ENCODE peak calls at places on chromosome 15, in seven cellular contexts. One of them, this sample, is unnamed.
A peak's percentile ranks its signal among the peaks of the same experiment; 100 is the strongest.

GRCh38 chr15:69468241-69469121 is 15.9 kb downstream of the RPLP1 start:
- DNase-seq in HCT116: no peak
- DNase-seq in CD4-positive, CD25-positive, alpha-beta regulatory T cell: peak; percentile 79
- DNase-seq in psoas muscle: no peak
- DNase-seq in left ventricle myocardium inferior: no peak
- DNase-seq in PC-3: peak; percentile 93
- DNase-seq in tibial nerve: no peak
- DNase-seq in this sample: no peak

GRCh38 chr15:65101418-65101890 is 13.5 kb downstream of the UBAP1L start:
- DNase-seq in HCT116: peak; percentile 22
- DNase-seq in tibial nerve: peak; percentile 76
- DNase-seq in psoas muscle: peak; percentile 70
- DNase-seq in PC-3: peak; percentile 53
- DNase-seq in left ventricle myocardium inferior: peak; percentile 58
- DNase-seq in CD4-positive, CD25-positive, alpha-beta regulatory T cell: peak; percentile 8
- DNase-seq in this sample: peak; percentile 80

GRCh38 chr15:95174880-95175279 is 943.5 kb downstream of the MCTP2 start:
- DNase-seq in psoas muscle: no peak
- DNase-seq in PC-3: peak; percentile 43
- DNase-seq in HCT116: no peak
- DNase-seq in tibial nerve: peak; percentile 29
- DNase-seq in CD4-positive, CD25-positive, alpha-beta regulatory T cell: no peak
- DNase-seq in left ventricle myocardium inferior: no peak
- DNase-seq in this sample: no peak

GRCh38 chr15:44775923-44776322 is 39.6 kb downstream of the TRIM69 start:
- DNase-seq in psoas muscle: no peak
- DNase-seq in HCT116: no peak
- DNase-seq in PC-3: no peak
- DNase-seq in CD4-positive, CD25-positive, alpha-beta regulatory T cell: no peak
- DNase-seq in left ventricle myocardium inferior: no peak
- DNase-seq in tibial nerve: no peak
- DNase-seq in this sample: peak; percentile 74

GRCh38 chr15:82548700-82549099 is 8.4 kb upstream of the RPS17 start:
- DNase-seq in PC-3: no peak
- DNase-seq in tibial nerve: no peak
- DNase-seq in CD4-positive, CD25-positive, alpha-beta regulatory T cell: no peak
- DNase-seq in HCT116: no peak
- DNase-seq in left ventricle myocardium inferior: no peak
- DNase-seq in psoas muscle: no peak
- DNase-seq in this sample: no peak

GRCh38 chr15:95439812-95440380 is 890.6 kb upstream of the NR2F2 start:
- DNase-seq in psoas muscle: no peak
- DNase-seq in CD4-positive, CD25-positive, alpha-beta regulatory T cell: no peak
- DNase-seq in left ventricle myocardium inferior: no peak
- DNase-seq in PC-3: no peak
- DNase-seq in tibial nerve: no peak
- DNase-seq in HCT116: no peak
- DNase-seq in this sample: no peak

GRCh38 chr15:70480196-70480856 is 283.0 kb downstream of the UACA start:
- DNase-seq in left ventricle myocardium inferior: no peak
- DNase-seq in PC-3: no peak
- DNase-seq in HCT116: no peak
- DNase-seq in CD4-positive, CD25-positive, alpha-beta regulatory T cell: no peak
- DNase-seq in tibial nerve: no peak
- DNase-seq in psoas muscle: no peak
- DNase-seq in this sample: no peak

GRCh38 chr15:88699861-88700260 is 61.0 kb downstream of the ISG20 start:
- DNase-seq in tibial nerve: no peak
- DNase-seq in psoas muscle: no peak
- DNase-seq in CD4-positive, CD25-positive, alpha-beta regulatory T cell: no peak
- DNase-seq in HCT116: no peak
- DNase-seq in left ventricle myocardium inferior: no peak
- DNase-seq in PC-3: no peak
- DNase-seq in this sample: no peak

GRCh38 chr15:77069521-77070121 is 1.3 kb downstream of the TSPAN3 start:
- DNase-seq in psoas muscle: no peak
- DNase-seq in tibial nerve: no peak
- DNase-seq in HCT116: no peak
- DNase-seq in PC-3: peak; percentile 53
- DNase-seq in left ventricle myocardium inferior: no peak
- DNase-seq in CD4-positive, CD25-positive, alpha-beta regulatory T cell: no peak
- DNase-seq in this sample: peak; percentile 26

GRCh38 chr15:47504624-47505256 is 212.6 kb upstream of the SEMA6D start:
- DNase-seq in CD4-positive, CD25-positive, alpha-beta regulatory T cell: no peak
- DNase-seq in left ventricle myocardium inferior: no peak
- DNase-seq in HCT116: no peak
- DNase-seq in tibial nerve: no peak
- DNase-seq in PC-3: no peak
- DNase-seq in psoas muscle: no peak
- DNase-seq in this sample: no peak

GRCh38 chr15:88126695-88127476 is 129.7 kb downstream of the NTRK3 start:
- DNase-seq in tibial nerve: no peak
- DNase-seq in psoas muscle: no peak
- DNase-seq in CD4-positive, CD25-positive, alpha-beta regulatory T cell: no peak
- DNase-seq in PC-3: no peak
- DNase-seq in HCT116: no peak
- DNase-seq in left ventricle myocardium inferior: no peak
- DNase-seq in this sample: no peak

GRCh38 chr15:93716615-93717221 is 514.6 kb upstream of the MCTP2 start:
- DNase-seq in tibial nerve: no peak
- DNase-seq in left ventricle myocardium inferior: no peak
- DNase-seq in HCT116: no peak
- DNase-seq in CD4-positive, CD25-positive, alpha-beta regulatory T cell: no peak
- DNase-seq in PC-3: no peak
- DNase-seq in psoas muscle: no peak
- DNase-seq in this sample: peak; percentile 20

GRCh38 chr15:77096541-77096940 is 25.6 kb upstream of the TSPAN3 start:
- DNase-seq in HCT116: no peak
- DNase-seq in left ventricle myocardium inferior: no peak
- DNase-seq in CD4-positive, CD25-positive, alpha-beta regulatory T cell: no peak
- DNase-seq in PC-3: no peak
- DNase-seq in tibial nerve: no peak
- DNase-seq in psoas muscle: no peak
- DNase-seq in this sample: no peak

GRCh38 chr15:44713006-44713966 is 2.0 kb downstream of the B2M start:
- DNase-seq in tibial nerve: no peak
- DNase-seq in PC-3: peak; percentile 70
- DNase-seq in HCT116: no peak
- DNase-seq in CD4-positive, CD25-positive, alpha-beta regulatory T cell: no peak
- DNase-seq in psoas muscle: no peak
- DNase-seq in left ventricle myocardium inferior: no peak
- DNase-seq in this sample: peak; percentile 69

GRCh38 chr15:39474657-39475056 is 106.2 kb upstream of the THBS1 start:
- DNase-seq in CD4-positive, CD25-positive, alpha-beta regulatory T cell: no peak
- DNase-seq in PC-3: no peak
- DNase-seq in tibial nerve: no peak
- DNase-seq in HCT116: no peak
- DNase-seq in psoas muscle: no peak
- DNase-seq in left ventricle myocardium inferior: no peak
- DNase-seq in this sample: no peak

GRCh38 chr15:39145854-39146253 is 435.0 kb upstream of the THBS1 start:
- DNase-seq in tibial nerve: no peak
- DNase-seq in left ventricle myocardium inferior: no peak
- DNase-seq in HCT116: no peak
- DNase-seq in PC-3: peak; percentile 73
- DNase-seq in psoas muscle: no peak
- DNase-seq in CD4-positive, CD25-positive, alpha-beta regulatory T cell: no peak
- DNase-seq in this sample: no peak

GRCh38 chr15:29044506-29044905 is 158.7 kb downstream of the APBA2 start:
- DNase-seq in psoas muscle: no peak
- DNase-seq in tibial nerve: no peak
- DNase-seq in left ventricle myocardium inferior: no peak
- DNase-seq in HCT116: no peak
- DNase-seq in PC-3: no peak
- DNase-seq in CD4-positive, CD25-positive, alpha-beta regulatory T cell: no peak
- DNase-seq in this sample: no peak

GRCh38 chr15:52054381-52054780 is 35.4 kb downstream of the MAPK6 start:
- DNase-seq in psoas muscle: no peak
- DNase-seq in CD4-positive, CD25-positive, alpha-beta regulatory T cell: no peak
- DNase-seq in HCT116: no peak
- DNase-seq in PC-3: peak; percentile 70
- DNase-seq in left ventricle myocardium inferior: no peak
- DNase-seq in tibial nerve: no peak
- DNase-seq in this sample: no peak

GRCh38 chr15:45522931-45523331 is 376 bp upstream of the SLC30A4 start:
- DNase-seq in psoas muscle: no peak
- DNase-seq in PC-3: peak; percentile 9
- DNase-seq in left ventricle myocardium inferior: no peak
- DNase-seq in tibial nerve: peak; percentile 22
- DNase-seq in CD4-positive, CD25-positive, alpha-beta regulatory T cell: no peak
- DNase-seq in HCT116: no peak
- DNase-seq in this sample: peak; percentile 19

GRCh38 chr15:73901126-73901810 is 25.0 kb upstream of the LOXL1 start:
- DNase-seq in tibial nerve: no peak
- DNase-seq in HCT116: no peak
- DNase-seq in left ventricle myocardium inferior: no peak
- DNase-seq in PC-3: peak; percentile 72
- DNase-seq in CD4-positive, CD25-positive, alpha-beta regulatory T cell: no peak
- DNase-seq in psoas muscle: no peak
- DNase-seq in this sample: no peak

GRCh38 chr15:49223536-49224274 is 53.7 kb downstream of the GALK2 start:
- DNase-seq in CD4-positive, CD25-positive, alpha-beta regulatory T cell: no peak
- DNase-seq in PC-3: no peak
- DNase-seq in HCT116: no peak
- DNase-seq in psoas muscle: no peak
- DNase-seq in left ventricle myocardium inferior: no peak
- DNase-seq in tibial nerve: no peak
- DNase-seq in this sample: peak; percentile 67

GRCh38 chr15:67777773-67778172 is 47.5 kb upstream of the SKOR1 start:
- DNase-seq in tibial nerve: no peak
- DNase-seq in psoas muscle: no peak
- DNase-seq in PC-3: no peak
- DNase-seq in left ventricle myocardium inferior: no peak
- DNase-seq in CD4-positive, CD25-positive, alpha-beta regulatory T cell: no peak
- DNase-seq in HCT116: no peak
- DNase-seq in this sample: no peak
- H3K4me1 ChIP-seq in tibial nerve: no peaks in the 10 kb centered on the region
- H3K4me1 ChIP-seq in psoas muscle: no peaks in the 10 kb centered on the region
- H3K4me1 ChIP-seq in PC-3: peaks cover 9% of the 10 kb centered on the region
- H3K4me1 ChIP-seq in left ventricle myocardium inferior: no peaks in the 10 kb centered on the region
- H3K4me1 ChIP-seq in CD4-positive, CD25-positive, alpha-beta regulatory T cell: no peaks in the 10 kb centered on the region
- H3K4me1 ChIP-seq in HCT116: no peaks in the 10 kb centered on the region
- H3K4me1 ChIP-seq in this sample: peaks cover 14% of the 10 kb centered on the region

GRCh38 chr15:63491979-63492378 is 12.4 kb upstream of the USP3 start:
- DNase-seq in tibial nerve: no peak
- DNase-seq in left ventricle myocardium inferior: no peak
- DNase-seq in psoas muscle: no peak
- DNase-seq in CD4-positive, CD25-positive, alpha-beta regulatory T cell: no peak
- DNase-seq in PC-3: no peak
- DNase-seq in HCT116: no peak
- DNase-seq in this sample: no peak
- H3K4me1 ChIP-seq in tibial nerve: no peaks in the 10 kb centered on the region
- H3K4me1 ChIP-seq in left ventricle myocardium inferior: peaks cover 4% of the 10 kb centered on the region
- H3K4me1 ChIP-seq in psoas muscle: no peaks in the 10 kb centered on the region
- H3K4me1 ChIP-seq in CD4-positive, CD25-positive, alpha-beta regulatory T cell: peaks cover 34% of the 10 kb centered on the region
- H3K4me1 ChIP-seq in PC-3: peaks cover 49% of the 10 kb centered on the region
- H3K4me1 ChIP-seq in HCT116: peaks cover 20% of the 10 kb centered on the region
- H3K4me1 ChIP-seq in this sample: peaks cover 10% of the 10 kb centered on the region

GRCh38 chr15:78212546-78213424 is 21.6 kb downstream of the ACSBG1 start:
- DNase-seq in PC-3: peak; percentile 87
- DNase-seq in CD4-positive, CD25-positive, alpha-beta regulatory T cell: no peak
- DNase-seq in HCT116: peak; percentile 41
- DNase-seq in left ventricle myocardium inferior: peak; percentile 64
- DNase-seq in tibial nerve: no peak
- DNase-seq in psoas muscle: peak; percentile 82
- DNase-seq in this sample: peak; percentile 81
- H3K4me1 ChIP-seq in PC-3: peaks cover 74% of the 10 kb centered on the region
- H3K4me1 ChIP-seq in CD4-positive, CD25-positive, alpha-beta regulatory T cell: no peaks in the 10 kb centered on the region
- H3K4me1 ChIP-seq in HCT116: peaks cover 80% of the 10 kb centered on the region
- H3K4me1 ChIP-seq in left ventricle myocardium inferior: peaks cover 68% of the 10 kb centered on the region
- H3K4me1 ChIP-seq in tibial nerve: no peaks in the 10 kb centered on the region
- H3K4me1 ChIP-seq in psoas muscle: peaks cover 53% of the 10 kb centered on the region
- H3K4me1 ChIP-seq in this sample: no peaks in the 10 kb centered on the region

GRCh38 chr15:101189708-101190107 is 62.1 kb downstream of the CHSY1 start:
- DNase-seq in left ventricle myocardium inferior: no peak
- DNase-seq in psoas muscle: no peak
- DNase-seq in HCT116: no peak
- DNase-seq in PC-3: no peak
- DNase-seq in tibial nerve: no peak
- DNase-seq in CD4-positive, CD25-positive, alpha-beta regulatory T cell: no peak
- DNase-seq in this sample: no peak

GRCh38 chr15:101187820-101188516 is 63.9 kb downstream of the CHSY1 start:
- DNase-seq in CD4-positive, CD25-positive, alpha-beta regulatory T cell: no peak
- DNase-seq in PC-3: no peak
- DNase-seq in psoas muscle: no peak
- DNase-seq in tibial nerve: no peak
- DNase-seq in left ventricle myocardium inferior: no peak
- DNase-seq in HCT116: no peak
- DNase-seq in this sample: no peak

GRCh38 chr15:101189341-101189679 is 62.5 kb downstream of the CHSY1 start:
- DNase-seq in PC-3: no peak
- DNase-seq in tibial nerve: no peak
- DNase-seq in left ventricle myocardium inferior: no peak
- DNase-seq in psoas muscle: no peak
- DNase-seq in CD4-positive, CD25-positive, alpha-beta regulatory T cell: no peak
- DNase-seq in HCT116: no peak
- DNase-seq in this sample: no peak

GRCh38 chr15:101190196-101190595 is 61.7 kb downstream of the CHSY1 start:
- DNase-seq in PC-3: no peak
- DNase-seq in tibial nerve: no peak
- DNase-seq in left ventricle myocardium inferior: no peak
- DNase-seq in psoas muscle: no peak
- DNase-seq in HCT116: no peak
- DNase-seq in CD4-positive, CD25-positive, alpha-beta regulatory T cell: no peak
- DNase-seq in this sample: no peak

GRCh38 chr15:101188517-101189340 is 63.1 kb downstream of the CHSY1 start:
- DNase-seq in PC-3: peak; percentile 29
- DNase-seq in psoas muscle: no peak
- DNase-seq in left ventricle myocardium inferior: no peak
- DNase-seq in CD4-positive, CD25-positive, alpha-beta regulatory T cell: no peak
- DNase-seq in tibial nerve: no peak
- DNase-seq in HCT116: no peak
- DNase-seq in this sample: no peak
- H3K4me1 ChIP-seq in PC-3: peaks cover 20% of the 10 kb centered on the region
- H3K4me1 ChIP-seq in psoas muscle: peaks cover 42% of the 10 kb centered on the region
- H3K4me1 ChIP-seq in left ventricle myocardium inferior: peaks cover 91% of the 10 kb centered on the region
- H3K4me1 ChIP-seq in CD4-positive, CD25-positive, alpha-beta regulatory T cell: peaks cover 21% of the 10 kb centered on the region
- H3K4me1 ChIP-seq in tibial nerve: no peaks in the 10 kb centered on the region
- H3K4me1 ChIP-seq in HCT116: no peaks in the 10 kb centered on the region
- H3K4me1 ChIP-seq in this sample: peaks cover 17% of the 10 kb centered on the region

DNA sequence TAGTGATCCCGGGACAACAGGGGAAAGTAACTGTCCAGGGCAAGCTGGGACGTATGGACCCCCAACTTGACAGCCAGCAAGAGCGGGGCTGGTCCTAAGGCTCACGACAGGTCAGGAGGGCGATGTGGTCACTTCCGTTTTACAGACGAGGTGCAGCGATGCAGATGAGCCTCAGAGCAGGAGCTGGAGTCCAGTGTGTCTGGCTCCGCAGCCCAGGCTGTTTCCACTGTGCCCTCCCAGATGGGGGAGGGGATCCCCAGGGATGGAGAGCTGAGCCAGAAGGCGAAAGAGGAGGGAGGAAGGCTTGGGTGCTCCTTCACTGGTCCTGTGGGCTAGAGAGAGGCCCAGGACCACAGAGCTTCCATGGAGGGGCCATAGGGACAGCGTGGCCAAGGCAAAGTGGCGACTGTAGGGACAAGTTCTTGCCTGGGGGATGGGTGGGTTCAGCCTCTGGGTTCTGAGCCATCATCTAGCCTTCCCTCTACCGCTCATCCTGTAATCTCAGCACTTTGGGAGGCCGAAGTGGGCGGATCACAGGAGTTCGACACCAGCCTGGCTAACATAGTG is 5.7 kb downstream of the SNX33 start:
- DNase-seq in HCT116: no peak
- DNase-seq in PC-3: no peak
- DNase-seq in tibial nerve: no peak
- DNase-seq in psoas muscle: no peak
- DNase-seq in left ventricle myocardium inferior: no peak
- DNase-seq in CD4-positive, CD25-positive, alpha-beta regulatory T cell: no peak
- DNase-seq in this sample: no peak
- H3K4me1 ChIP-seq in HCT116: peaks cover 41% of the 10 kb centered on the region
- H3K4me1 ChIP-seq in PC-3: peaks cover 42% of the 10 kb centered on the region
- H3K4me1 ChIP-seq in tibial nerve: no peaks in the 10 kb centered on the region
- H3K4me1 ChIP-seq in psoas muscle: peaks cover 13% of the 10 kb centered on the region
- H3K4me1 ChIP-seq in left ventricle myocardium inferior: peaks cover 81% of the 10 kb centered on the region
- H3K4me1 ChIP-seq in CD4-positive, CD25-positive, alpha-beta regulatory T cell: peaks cover 13% of the 10 kb centered on the region
- H3K4me1 ChIP-seq in this sample: no peaks in the 10 kb centered on the region